ENCODE peak calls at places on chromosomes 5 and 9, in four cellular contexts. M, U, S and R are unnamed samples.

GRCh38 chr9:4382722-4383317 is 83.0 kb upstream of the GLIS3 start:
- DNase-seq in M (peak), U (peak), S (no peak), R (peak)

GRCh38 chr9:97398999-97399758 is 12.7 kb upstream of the TDRD7 start:
- DNase-seq in M (peak), U (peak), S (no peak), R (peak)

GRCh38 chr9:137236238-137236935 is 4.7 kb upstream of the TUBB4B start:
- DNase-seq in M (peak), U (peak), S (peak), R (peak)

GRCh38 chr5:1111727-1112289 is at the start of gene SLC12A7:
- DNase-seq in M (no peak), U (no peak), S (peak), R (no peak)

GRCh38 chr9:91428431-91428830 is 4.8 kb upstream of the NFIL3 start:
- DNase-seq in M (no peak), U (no peak), S (no peak), R (peak)

GRCh38 chr5:77168187-77168883 is 42.1 kb upstream of the PDE8B start:
- DNase-seq in M (peak), U (no peak), S (peak), R (no peak)

GRCh38 chr5:172102913-172103629 is 85.0 kb downstream of the STK10 start:
- DNase-seq in M (peak), U (no peak), S (peak), R (peak)

GRCh38 chr9:36716496-36716895 is 143.8 kb downstream of the MELK start:
- DNase-seq in M (peak), U (no peak), S (no peak), R (peak)

GRCh38 chr9:37503736-37504135 is 18.0 kb downstream of the POLR1E start:
- DNase-seq in M (peak), U (peak), S (no peak), R (peak)

GRCh38 chr5:6585168-6585567 is 47.7 kb downstream of the NSUN2 start:
- DNase-seq in M (no peak), U (no peak), S (no peak), R (no peak)

DNA sequence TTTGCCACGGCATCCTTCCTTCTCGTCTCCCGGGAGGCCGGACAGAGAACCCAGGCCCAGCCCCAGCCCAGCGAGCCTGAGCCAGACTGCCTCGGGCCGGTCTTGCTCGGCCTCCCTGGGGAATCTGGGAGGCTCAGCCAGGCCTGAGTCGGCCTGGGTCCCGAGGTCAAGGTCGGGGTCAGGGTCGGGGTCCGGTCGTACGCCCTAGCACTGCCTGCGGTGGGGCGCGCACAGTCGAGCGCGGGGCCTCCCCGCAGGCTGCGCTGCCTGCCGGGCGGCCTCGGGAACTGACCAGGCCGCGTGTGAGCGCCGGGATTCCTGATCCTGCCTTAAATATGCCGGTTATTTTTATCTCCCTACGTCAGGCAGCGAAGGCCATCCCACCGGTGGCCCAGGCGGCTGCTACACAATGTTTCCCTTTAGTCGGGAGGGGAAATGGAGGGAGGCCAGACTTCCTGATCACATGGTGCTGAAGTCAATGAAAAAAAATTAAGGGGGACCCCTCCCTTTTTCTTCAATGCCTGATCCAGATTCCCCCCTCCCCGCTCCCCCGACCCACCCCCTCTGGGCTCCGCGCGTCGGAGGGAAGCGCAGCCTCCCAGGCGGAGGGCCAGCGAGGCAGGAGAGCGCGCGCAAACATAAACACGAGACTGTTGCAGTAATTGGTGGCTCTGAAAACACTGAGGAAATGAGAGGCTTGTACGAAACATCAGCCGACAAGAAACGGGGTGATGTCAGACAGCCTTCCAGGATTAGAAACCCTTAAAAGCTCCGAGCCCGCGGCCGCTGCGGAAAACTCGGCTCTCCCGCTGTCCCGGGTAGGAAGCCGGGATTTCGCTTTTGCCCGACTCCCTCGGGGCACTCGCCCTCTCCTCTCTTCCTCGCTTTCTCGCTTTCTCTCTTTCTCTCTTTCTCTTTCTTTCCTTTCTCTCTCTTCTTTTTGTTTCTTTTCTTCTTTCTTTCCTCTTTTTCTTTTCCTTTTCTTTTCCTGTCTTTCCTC is 148.2 kb upstream of the KLF4 start:
- DNase-seq in M (peak), U (peak), S (peak), R (peak)
- TF ChIP-seq CTCF in M (peak), U (no peak), S (peak), R (no peak)

DNA sequence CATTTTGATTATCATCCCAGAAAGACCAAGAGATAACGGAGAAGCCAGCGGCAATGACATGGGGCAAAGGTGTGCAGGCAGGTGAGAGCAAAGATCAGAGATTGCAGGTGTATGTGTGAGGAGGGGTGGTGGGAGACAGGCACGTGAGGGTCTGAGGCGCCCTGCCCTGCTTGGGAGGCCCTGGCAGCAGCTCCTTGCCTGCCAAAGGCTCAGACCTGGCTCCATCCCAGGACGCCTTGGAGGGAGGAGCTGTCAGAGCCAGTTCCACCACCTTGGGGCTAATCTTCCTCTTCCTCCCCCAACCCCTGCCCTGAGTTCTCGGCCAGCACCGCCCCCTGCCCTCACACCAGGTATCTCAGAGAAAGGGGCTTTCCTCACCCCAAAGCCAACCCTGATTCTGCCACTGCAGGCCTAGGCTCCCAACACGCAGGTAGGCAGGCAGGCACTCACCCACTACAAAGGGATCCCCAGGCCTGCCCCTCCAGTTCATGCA is 2.0 kb downstream of the AQP3 start:
- DNase-seq in M (no peak), U (no peak), S (peak), R (no peak)
- H3K4me3 ChIP-seq in M (no peak), U (no peak), S (no peak), R (no peak)

GRCh38 chr9:99351647-99352046 is 129.6 kb downstream of the SEC61B start:
- DNase-seq in M (no peak), U (no peak), S (no peak), R (no peak)
- TF ChIP-seq CTCF in M (no peak), U (no peak), S (no peak), R (no peak)

GRCh38 chr5:141121985-141122384 is 367 bp downstream of the PCDHB4 start:
- DNase-seq in M (no peak), U (no peak), S (no peak), R (no peak)
- H3K4me3 ChIP-seq in M (no peak), U (no peak), S (peak), R (no peak)

DNA sequence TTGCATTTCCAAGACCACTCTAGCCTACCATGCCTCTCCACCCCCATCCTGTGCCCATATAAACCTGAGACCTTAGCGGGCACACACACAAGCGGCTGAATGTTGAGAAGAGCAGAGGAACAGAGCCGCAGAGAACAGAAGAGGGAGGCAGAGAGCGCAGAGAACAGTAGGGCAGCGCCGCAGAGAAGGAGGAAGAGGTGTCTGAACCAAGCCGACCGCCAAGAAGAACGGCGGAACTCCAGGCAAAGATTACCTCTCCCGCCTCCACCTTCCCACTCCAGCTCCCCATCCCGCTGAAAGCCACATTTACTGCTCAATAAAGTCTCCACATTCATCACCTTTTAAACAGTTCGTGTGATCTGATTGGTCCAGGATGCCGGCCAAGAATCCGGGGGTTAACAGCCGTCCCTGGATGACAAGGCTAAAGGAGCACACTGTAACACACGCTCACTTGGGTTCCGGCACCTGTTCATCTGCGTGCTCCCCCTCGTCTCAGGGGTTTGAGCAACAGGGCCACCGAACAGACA is 33.2 kb downstream of the GRIN3A start:
- DNase-seq in M (no peak), U (no peak), S (no peak), R (peak)
- TF ChIP-seq CTCF in M (no peak), U (no peak), S (no peak), R (peak)

GRCh38 chr5:75057551-75057950 is 5.2 kb upstream of the GCNT4 start:
- DNase-seq in M (no peak), U (no peak), S (no peak), R (no peak)
- H3K4me3 ChIP-seq in M (no peak), U (no peak), S (no peak), R (no peak)

GRCh38 chr9:79403495-79403894 is 168.3 kb upstream of the TLE4 start:
- DNase-seq in M (no peak), U (peak), S (no peak), R (no peak)
- TF ChIP-seq CTCF in M (no peak), U (no peak), S (no peak), R (peak)

DNA sequence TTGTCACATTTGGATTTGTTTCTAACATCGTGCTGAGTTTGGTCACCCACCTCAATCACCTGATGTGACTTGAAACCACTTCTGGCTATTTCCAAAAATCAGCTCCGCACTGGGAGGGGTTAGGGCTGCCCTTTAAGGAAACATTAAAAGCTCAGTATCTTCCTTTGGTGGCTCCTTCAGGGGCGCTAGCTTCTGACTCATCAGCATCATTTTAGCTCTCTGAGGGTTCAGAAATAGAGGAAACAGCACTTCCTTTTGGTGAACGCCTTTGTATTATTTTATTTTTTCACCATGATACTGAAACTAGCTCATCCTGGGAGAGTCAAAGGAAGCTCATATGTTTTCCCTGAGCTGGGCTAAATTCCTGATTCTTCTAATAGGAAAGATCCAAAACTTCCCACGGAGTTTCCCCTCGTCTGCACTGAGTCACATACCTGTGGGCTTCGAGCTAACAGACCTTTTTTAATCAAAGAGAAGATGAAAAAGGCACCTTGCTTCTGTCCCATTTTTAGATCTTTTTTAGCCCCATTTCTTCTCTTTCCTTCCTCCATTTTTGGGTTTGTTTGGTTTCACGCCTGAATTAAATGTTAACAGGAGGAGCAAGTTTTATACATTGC is 48.2 kb downstream of the ROPN1L start:
- DNase-seq in M (peak), U (peak), S (no peak), R (peak)
- H3K4me3 ChIP-seq in M (no peak), U (no peak), S (no peak), R (no peak)